ENCODE peak calls at places on chromosomes 3 and 15, in four cellular contexts. One of them, this sample, is unnamed.
A peak's percentile ranks its signal among the peaks of the same experiment; 100 is the strongest.

GRCh38 chr3:25156526-25157075 is 271.5 kb upstream of the RARB start:
- DNase-seq in GM12878: no peak
- DNase-seq in K562: no peak
- DNase-seq in HepG2: no peak
- DNase-seq in this sample: no peak

GRCh38 chr3:187185759-187186158 is 11.5 kb upstream of the RTP1 start:
- DNase-seq in GM12878: no peak
- DNase-seq in HepG2: no peak
- DNase-seq in K562: no peak
- DNase-seq in this sample: no peak

GRCh38 chr3:107366766-107367165 is 10.5 kb upstream of the CCDC54 start:
- DNase-seq in HepG2: no peak
- DNase-seq in K562: peak; percentile 6
- DNase-seq in GM12878: no peak
- DNase-seq in this sample: no peak

GRCh38 chr15:72958634-72959033 is 93.6 kb upstream of the NEO1 start:
- DNase-seq in HepG2: no peak
- DNase-seq in K562: no peak
- DNase-seq in GM12878: no peak
- DNase-seq in this sample: no peak

GRCh38 chr15:80694624-80695098 is 449 bp upstream of the ABHD17C start:
- DNase-seq in K562: no peak
- DNase-seq in GM12878: no peak
- DNase-seq in HepG2: no peak
- DNase-seq in this sample: peak; percentile 25

GRCh38 chr3:187267306-187267705 is 24.2 kb downstream of the MASP1 start:
- DNase-seq in HepG2: no peak
- DNase-seq in GM12878: no peak
- DNase-seq in K562: no peak
- DNase-seq in this sample: no peak

GRCh38 chr3:38562467-38562925 is 66.4 kb downstream of the EXOG start:
- DNase-seq in GM12878: no peak
- DNase-seq in HepG2: no peak
- DNase-seq in K562: no peak
- DNase-seq in this sample: no peak

GRCh38 chr3:121545049-121545563 is 682 bp downstream of the POLQ start:
- DNase-seq in K562: no peak
- DNase-seq in GM12878: no peak
- DNase-seq in HepG2: no peak
- DNase-seq in this sample: peak; percentile 32

GRCh38 chr15:29970402-29970695 is 112.4 kb upstream of the GOLGA8J start:
- DNase-seq in K562: no peak
- DNase-seq in HepG2: peak; percentile 15
- DNase-seq in GM12878: no peak
- DNase-seq in this sample: no peak

GRCh38 chr3:170092907-170093306 is 55.1 kb downstream of the GPR160 start:
- DNase-seq in GM12878: no peak
- DNase-seq in K562: no peak
- DNase-seq in HepG2: no peak
- DNase-seq in this sample: no peak

GRCh38 chr15:82850242-82850591 is 40.8 kb downstream of the WHAMM start:
- DNase-seq in K562: peak; percentile 28
- DNase-seq in GM12878: no peak
- DNase-seq in HepG2: no peak
- DNase-seq in this sample: no peak

GRCh38 chr3:139343895-139344856 is at the start of gene MRPS22:
- DNase-seq in K562: peak; percentile 82
- DNase-seq in HepG2: peak; percentile 89
- DNase-seq in GM12878: peak; percentile 65
- DNase-seq in this sample: peak; percentile 88

GRCh38 chr3:127784865-127785710 is 37.2 kb downstream of the MGLL start:
- DNase-seq in GM12878: no peak
- DNase-seq in HepG2: no peak
- DNase-seq in K562: no peak
- DNase-seq in this sample: no peak

GRCh38 chr15:52208306-52208946 is 17.2 kb upstream of the GNB5 start:
- DNase-seq in GM12878: no peak
- DNase-seq in K562: peak; percentile 65
- DNase-seq in HepG2: peak; percentile 76
- DNase-seq in this sample: peak; percentile 71

GRCh38 chr3:159733194-159733860 is 255.3 kb upstream of the IL12A start:
- DNase-seq in K562: no peak
- DNase-seq in HepG2: no peak
- DNase-seq in GM12878: no peak
- DNase-seq in this sample: no peak

GRCh38 chr3:149990423-149990953 is 19.8 kb upstream of the PFN2 start:
- DNase-seq in HepG2: no peak
- DNase-seq in GM12878: no peak
- DNase-seq in K562: no peak
- DNase-seq in this sample: no peak

GRCh38 chr3:147191795-147192385 is 214.5 kb downstream of the ZIC4 start:
- DNase-seq in K562: peak; percentile 9
- DNase-seq in HepG2: peak; percentile 64
- DNase-seq in GM12878: peak; percentile 1
- DNase-seq in this sample: peak; percentile 22

GRCh38 chr3:43632269-43632733 is 10.5 kb upstream of the ANO10 start:
- DNase-seq in K562: peak; percentile 35
- DNase-seq in HepG2: no peak
- DNase-seq in GM12878: no peak
- DNase-seq in this sample: no peak

GRCh38 chr3:159884661-159885402 is 103.8 kb upstream of the IL12A start:
- DNase-seq in HepG2: peak; percentile 9
- DNase-seq in GM12878: no peak
- DNase-seq in K562: peak; percentile 18
- DNase-seq in this sample: peak; percentile 50

GRCh38 chr3:44992555-44993470 is 16.8 kb downstream of the EXOSC7 start:
- DNase-seq in GM12878: no peak
- DNase-seq in HepG2: no peak
- DNase-seq in K562: peak; percentile 62
- DNase-seq in this sample: peak; percentile 62

GRCh38 chr3:148309390-148310035 is 388.2 kb upstream of the AGTR1 start:
- DNase-seq in GM12878: no peak
- DNase-seq in K562: peak; percentile 7
- DNase-seq in HepG2: peak; percentile 46
- DNase-seq in this sample: peak; percentile 35

GRCh38 chr3:131795382-131796085 is 239.3 kb downstream of the CPNE4 start:
- DNase-seq in K562: peak; percentile 17
- DNase-seq in HepG2: no peak
- DNase-seq in GM12878: no peak
- DNase-seq in this sample: no peak

DNA sequence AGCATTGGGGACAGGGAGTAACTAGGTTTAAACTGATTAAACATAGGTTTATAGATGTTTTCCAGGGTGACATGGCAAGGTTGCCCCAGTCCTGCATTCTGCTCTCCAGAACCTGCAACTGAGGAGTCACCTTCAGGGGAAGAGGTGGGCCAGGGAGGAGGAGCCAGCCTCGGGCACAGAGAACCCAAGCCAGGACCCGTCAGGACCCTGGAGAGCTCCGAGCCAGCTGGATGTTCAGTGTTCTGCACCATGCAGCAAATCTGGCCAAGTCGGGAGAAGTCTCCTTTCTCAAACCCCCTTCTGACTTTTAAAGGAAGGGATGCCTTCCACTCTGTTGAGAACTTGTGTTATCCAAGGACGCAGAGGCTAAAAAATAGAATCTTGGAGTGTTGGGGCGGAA is 62.1 kb upstream of the SLC6A11 start:
- DNase-seq in HepG2: peak; percentile 18
- DNase-seq in GM12878: no peak
- DNase-seq in K562: peak; percentile 67
- DNase-seq in this sample: peak; percentile 66
- TF ChIP-seq SP1 in HepG2: no peak
- TF ChIP-seq SP1 in GM12878: no peak
- TF ChIP-seq SP1 in K562: no peak
- TF ChIP-seq SP1 in this sample: no peak

GRCh38 chr3:152330565-152330964 is 61.8 kb downstream of the MBNL1 start:
- DNase-seq in K562: no peak
- DNase-seq in GM12878: no peak
- DNase-seq in HepG2: no peak
- DNase-seq in this sample: no peak
- TF ChIP-seq BHLHE40 in K562: no peak
- TF ChIP-seq BHLHE40 in GM12878: no peak
- TF ChIP-seq BHLHE40 in HepG2: no peak
- TF ChIP-seq BHLHE40 in this sample: no peak

GRCh38 chr15:66764067-66764428 is 62.0 kb downstream of the SMAD6 start:
- DNase-seq in GM12878: no peak
- DNase-seq in K562: no peak
- DNase-seq in HepG2: no peak
- DNase-seq in this sample: no peak
- TF ChIP-seq SP1 in GM12878: no peak
- TF ChIP-seq SP1 in K562: no peak
- TF ChIP-seq SP1 in HepG2: no peak
- TF ChIP-seq SP1 in this sample: no peak

GRCh38 chr15:31367021-31367729 is 40.5 kb downstream of the KLF13 start:
- DNase-seq in GM12878: no peak
- DNase-seq in K562: no peak
- DNase-seq in HepG2: no peak
- DNase-seq in this sample: no peak

GRCh38 chr15:31366169-31366734 is 39.6 kb downstream of the KLF13 start:
- DNase-seq in GM12878: no peak
- DNase-seq in K562: no peak
- DNase-seq in HepG2: no peak
- DNase-seq in this sample: no peak

GRCh38 chr15:31365655-31366127 is 39.1 kb downstream of the KLF13 start:
- DNase-seq in HepG2: no peak
- DNase-seq in GM12878: no peak
- DNase-seq in K562: peak; percentile 86
- DNase-seq in this sample: no peak

GRCh38 chr15:31369716-31370115 is 43.1 kb downstream of the KLF13 start:
- DNase-seq in GM12878: no peak
- DNase-seq in HepG2: no peak
- DNase-seq in K562: no peak
- DNase-seq in this sample: no peak

GRCh38 chr15:31367730-31368344 is 41.2 kb downstream of the KLF13 start:
- DNase-seq in GM12878: no peak
- DNase-seq in K562: no peak
- DNase-seq in HepG2: no peak
- DNase-seq in this sample: no peak
- TF ChIP-seq BHLHE40 in GM12878: peak; percentile 89
- TF ChIP-seq BHLHE40 in K562: no peak
- TF ChIP-seq BHLHE40 in HepG2: no peak
- TF ChIP-seq BHLHE40 in this sample: no peak

DNA sequence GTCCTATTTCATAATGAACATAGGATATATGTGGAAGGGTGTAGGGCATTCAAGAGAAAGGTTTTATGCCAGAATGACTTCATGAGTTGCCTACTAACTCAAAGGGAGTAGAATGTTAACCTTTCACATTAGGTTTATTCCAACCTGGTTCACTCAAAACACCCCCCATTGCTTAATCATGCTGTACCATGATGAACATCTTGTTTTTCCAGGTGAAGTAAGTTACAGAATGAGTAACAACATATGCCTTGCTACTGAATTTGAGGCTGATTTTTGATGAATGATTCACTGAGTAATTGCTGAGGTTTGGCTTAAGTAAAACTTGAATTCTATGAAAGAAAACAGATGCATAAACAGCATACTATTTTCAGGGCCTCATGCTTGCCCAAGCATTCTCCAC is 5.9 kb upstream of the CLDN16 start:
- DNase-seq in K562: no peak
- DNase-seq in HepG2: no peak
- DNase-seq in GM12878: no peak
- DNase-seq in this sample: no peak
- TF ChIP-seq SP1 in K562: no peak
- TF ChIP-seq SP1 in HepG2: no peak
- TF ChIP-seq SP1 in GM12878: no peak
- TF ChIP-seq SP1 in this sample: no peak

GRCh38 chr15:99455796-99456160 is 110.0 kb upstream of the MEF2A start:
- DNase-seq in K562: no peak
- DNase-seq in GM12878: no peak
- DNase-seq in HepG2: no peak
- DNase-seq in this sample: no peak

GRCh38 chr15:99452728-99453643 is 112.8 kb upstream of the MEF2A start:
- DNase-seq in K562: no peak
- DNase-seq in GM12878: peak; percentile 60
- DNase-seq in HepG2: peak; percentile 30
- DNase-seq in this sample: no peak

GRCh38 chr15:99453646-99454045 is 112.1 kb upstream of the MEF2A start:
- DNase-seq in GM12878: no peak
- DNase-seq in HepG2: no peak
- DNase-seq in K562: no peak
- DNase-seq in this sample: no peak

GRCh38 chr15:99454107-99454809 is 111.5 kb upstream of the MEF2A start:
- DNase-seq in HepG2: no peak
- DNase-seq in K562: no peak
- DNase-seq in GM12878: no peak
- DNase-seq in this sample: no peak

GRCh38 chr15:99454941-99455795 is 110.6 kb upstream of the MEF2A start:
- DNase-seq in GM12878: no peak
- DNase-seq in HepG2: peak; percentile 49
- DNase-seq in K562: no peak
- DNase-seq in this sample: no peak
- TF ChIP-seq BHLHE40 in GM12878: no peak
- TF ChIP-seq BHLHE40 in HepG2: no peak
- TF ChIP-seq BHLHE40 in K562: no peak
- TF ChIP-seq BHLHE40 in this sample: no peak

GRCh38 chr15:63891763-63892123 is 58.0 kb upstream of the HERC1 start:
- DNase-seq in HepG2: no peak
- DNase-seq in GM12878: no peak
- DNase-seq in K562: no peak
- DNase-seq in this sample: no peak

GRCh38 chr15:63894662-63894949 is 60.9 kb upstream of the HERC1 start:
- DNase-seq in GM12878: no peak
- DNase-seq in K562: no peak
- DNase-seq in HepG2: no peak
- DNase-seq in this sample: no peak

GRCh38 chr15:63891079-63891762 is 57.5 kb upstream of the HERC1 start:
- DNase-seq in K562: peak; percentile 75
- DNase-seq in HepG2: peak; percentile 73
- DNase-seq in GM12878: peak; percentile 72
- DNase-seq in this sample: peak; percentile 73

GRCh38 chr15:63893866-63894661 is 60.3 kb upstream of the HERC1 start:
- DNase-seq in HepG2: no peak
- DNase-seq in GM12878: no peak
- DNase-seq in K562: no peak
- DNase-seq in this sample: no peak

DNA sequence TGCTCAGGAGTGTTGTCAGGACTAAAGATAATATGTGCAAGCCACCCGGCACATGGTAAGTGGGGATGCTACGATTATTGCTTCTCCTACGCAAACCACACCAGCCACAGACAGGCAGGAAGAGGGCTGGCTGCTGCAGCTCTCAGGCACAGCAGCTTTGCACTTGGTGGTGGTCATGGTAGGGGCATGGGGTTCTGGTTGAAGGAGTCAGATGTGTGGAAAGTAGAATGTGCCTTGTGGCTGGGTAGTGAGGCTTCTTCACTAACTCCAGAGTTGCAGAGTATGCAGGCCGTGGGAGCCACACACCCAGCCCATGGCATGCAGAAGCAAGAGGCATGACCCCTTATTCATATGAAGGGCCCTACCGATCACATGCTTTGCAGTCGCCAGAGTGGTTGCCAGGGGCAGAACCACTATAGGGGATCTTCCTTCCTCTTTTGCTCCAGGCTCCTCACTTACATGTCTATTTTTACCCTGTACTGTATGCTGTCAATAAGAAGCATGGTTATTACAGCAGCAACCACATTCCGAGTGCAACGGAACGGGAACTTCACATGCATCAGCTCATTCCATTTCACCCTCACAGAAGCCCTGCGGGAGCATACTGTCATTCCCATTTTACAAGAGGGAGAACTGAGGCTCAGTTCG is 59.2 kb upstream of the HERC1 start:
- DNase-seq in K562: no peak
- DNase-seq in HepG2: no peak
- DNase-seq in GM12878: peak; percentile 75
- DNase-seq in this sample: no peak
- TF ChIP-seq SP1 in K562: no peak
- TF ChIP-seq SP1 in HepG2: no peak
- TF ChIP-seq SP1 in GM12878: peak; percentile 53
- TF ChIP-seq SP1 in this sample: no peak

This sample was measured in HEK293T.